ENCODE peak calls at places on chromosomes 4 and X, in five cellular contexts. M is astrocyte of the spinal cord, A is endothelial cell of umbilical vein, Y is ovary, B is skeletal muscle cell. H is an unnamed sample.

GRCh38 chrX:47224896-47225290 is 6.4 kb downstream of the CDK16 start:
- DNase-seq in B (no peak), M (no peak), Y (no peak), A (no peak), H (no peak)

GRCh38 chrX:103211012-103211715 is 3.7 kb upstream of the BEX4 start:
- DNase-seq in A (peak), Y (peak), M (peak), B (no peak), H (peak)

GRCh38 chrX:41491267-41492004 is 44.3 kb downstream of the NYX start:
- DNase-seq in A (peak), Y (no peak), B (peak), M (peak), H (peak)

GRCh38 chr4:2286904-2287593 is 25.1 kb upstream of the MXD4 start:
- DNase-seq in B (peak), A (no peak), M (no peak), Y (no peak), H (peak)

GRCh38 chr4:74540193-74540592 is 95.3 kb downstream of the AREG start:
- DNase-seq in Y (no peak), M (peak), B (no peak), A (no peak), H (no peak)

GRCh38 chrX:74452199-74452481 is 30.8 kb downstream of the SLC16A2 start:
- DNase-seq in M (no peak), A (no peak), Y (no peak), B (no peak), H (no peak)

GRCh38 chrX:130887392-130887791 is 15.6 kb downstream of the ENOX2 start:
- DNase-seq in B (no peak), Y (no peak), M (no peak), A (no peak), H (no peak)

GRCh38 chr4:152436384-152436783 is 99.5 kb downstream of the FBXW7 start:
- DNase-seq in A (no peak), M (no peak), B (no peak), Y (no peak), H (no peak)

GRCh38 chr4:72631296-72631695 is 62.3 kb upstream of the ADAMTS3 start:
- DNase-seq in B (peak), M (peak), A (no peak), Y (peak), H (peak)

GRCh38 chr4:80005863-80006262 is 67.2 kb downstream of the ANTXR2 start:
- DNase-seq in A (peak), B (no peak), M (no peak), Y (no peak), H (no peak)

GRCh38 chr4:109722357-109722756 is 7.5 kb downstream of the PLA2G12A start:
- DNase-seq in A (no peak), M (no peak), B (no peak), Y (no peak), H (no peak)

GRCh38 chrX:108036298-108036973 is 8.4 kb upstream of the VSIG1 start:
- DNase-seq in M (peak), B (peak), A (peak), Y (no peak), H (peak)

GRCh38 chrX:56978172-56978571 is 17.2 kb downstream of the SPIN3 start:
- DNase-seq in Y (no peak), M (peak), A (peak), B (no peak), H (peak)

GRCh38 chr4:17895481-17895880 is 84.7 kb downstream of the NCAPG start:
- DNase-seq in B (no peak), M (no peak), Y (no peak), A (no peak), H (no peak)

GRCh38 chr4:156983366-156983765 is 11.8 kb upstream of the PDGFC start:
- DNase-seq in Y (no peak), B (no peak), A (peak), M (peak), H (no peak)

GRCh38 chr4:47786958-47787370 is 50.9 kb downstream of the CORIN start:
- DNase-seq in M (no peak), A (no peak), B (no peak), Y (no peak), H (peak)

GRCh38 chr4:2497324-2497723 is 28.4 kb downstream of the RNF4 start:
- DNase-seq in A (no peak), B (no peak), M (no peak), Y (no peak), H (no peak)

GRCh38 chr4:76726141-76726540 is 171.8 kb downstream of the SOWAHB start:
- DNase-seq in M (no peak), Y (no peak), A (no peak), B (no peak), H (no peak)

GRCh38 chr4:67575889-67576329 is 17.4 kb downstream of the STAP1 start:
- DNase-seq in Y (no peak), M (no peak), A (no peak), B (no peak), H (no peak)

GRCh38 chr4:98803287-98803677 is 125.7 kb downstream of the EIF4E start:
- DNase-seq in Y (no peak), M (no peak), B (no peak), A (no peak), H (no peak)

GRCh38 chr4:164779811-164780216 is 25.9 kb downstream of the SMIM31 start:
- DNase-seq in Y (peak), M (peak), B (peak), A (peak), H (peak)

GRCh38 chrX:42615161-42615563 is 162.8 kb downstream of the PPP1R2C start:
- DNase-seq in A (no peak), M (no peak), B (no peak), Y (no peak), H (no peak)

GRCh38 chr4:98030059-98030458 is 113.2 kb downstream of the STPG2 start:
- DNase-seq in Y (no peak), B (no peak), A (no peak), M (no peak), H (no peak)

GRCh38 chr4:82733636-82734035 is 65.0 kb downstream of the SCD5 start:
- DNase-seq in A (peak), M (peak), B (peak), Y (no peak), H (peak)

GRCh38 chrX:108199691-108200090 is 108.1 kb downstream of the ATG4A start:
- DNase-seq in B (no peak), M (peak), Y (no peak), A (peak), H (peak)

GRCh38 chr4:7023901-7024300 is 19.3 kb upstream of the TADA2B start:
- DNase-seq in Y (no peak), M (no peak), A (no peak), B (no peak), H (no peak)

GRCh38 chr4:149701733-149702132 is 113.9 kb downstream of the IQCM start:
- DNase-seq in A (no peak), M (no peak), B (no peak), Y (no peak), H (no peak)

GRCh38 chr4:38313999-38314561 is 349.9 kb upstream of the KLF3 start:
- DNase-seq in B (no peak), A (no peak), Y (no peak), M (peak), H (peak)

GRCh38 chr4:154014401-154015105 is 225.7 kb upstream of the SFRP2 start:
- DNase-seq in Y (no peak), A (no peak), M (no peak), B (peak), H (peak)

GRCh38 chr4:106186201-106186600 is 129.8 kb downstream of the TBCK start:
- DNase-seq in B (no peak), M (no peak), A (no peak), Y (no peak), H (peak)

GRCh38 chr4:2673157-2673556 is 83.0 kb downstream of the TNIP2 start:
- DNase-seq in M (no peak), Y (no peak), B (no peak), A (peak), H (peak)

GRCh38 chrX:47556045-47556623 is 4.9 kb upstream of the ARAF start:
- DNase-seq in M (peak), A (peak), B (peak), Y (peak), H (peak)

GRCh38 chr4:102344520-102344954 is 745 bp downstream of the SLC39A8 start:
- DNase-seq in M (peak), B (no peak), Y (peak), A (peak), H (peak)

GRCh38 chr4:125590158-125590557 is 275.4 kb downstream of the FAT4 start:
- DNase-seq in M (no peak), B (no peak), A (no peak), Y (no peak), H (no peak)

GRCh38 chr4:76579596-76580375 is 144.8 kb downstream of the SHROOM3 start:
- DNase-seq in Y (no peak), B (no peak), M (no peak), A (no peak), H (no peak)

DNA sequence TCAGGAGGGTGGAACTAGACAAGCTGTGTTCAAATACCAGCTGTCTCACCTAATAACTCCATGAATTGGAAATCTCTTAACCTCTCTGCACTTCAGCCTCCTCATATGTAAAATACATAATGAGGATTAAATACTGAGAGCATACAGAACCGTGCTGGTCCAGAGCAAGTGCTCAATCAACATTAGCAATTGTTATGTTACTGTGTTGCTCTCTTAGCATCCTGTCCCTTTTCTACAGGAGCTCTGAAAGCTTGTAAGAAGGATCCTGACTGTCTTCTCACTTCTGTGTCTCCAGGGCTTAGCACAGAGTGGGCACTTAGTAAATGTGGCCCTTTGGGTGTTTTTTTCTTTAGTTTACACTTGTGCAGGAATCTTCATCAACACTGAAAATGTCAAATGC is 1456.1 kb upstream of the IGFBP7 start:
- DNase-seq in A (no peak), M (no peak), Y (no peak), B (no peak), H (no peak)
- H3K4me3 ChIP-seq in A (no peak), M (no peak), Y (no peak), B (no peak), H (no peak)

GRCh38 chrX:2609431-2610238 is 81.5 kb upstream of the CD99 start:
- DNase-seq in A (peak), M (peak), Y (no peak), B (no peak), H (peak)
- H3K4me3 ChIP-seq in A (peak), M (peak), Y (peak), B (peak), H (peak)

GRCh38 chrX:15755091-15755490 is 17.0 kb downstream of the CA5B start:
- DNase-seq in B (no peak), M (no peak), Y (no peak), A (no peak), H (no peak)
- H3K4me3 ChIP-seq in B (no peak), M (no peak), Y (no peak), A (no peak), H (no peak)

GRCh38 chr4:24671824-24672223 is 87.5 kb upstream of the DHX15 start:
- DNase-seq in Y (no peak), A (no peak), M (no peak), B (no peak), H (no peak)

GRCh38 chr4:24674279-24674678 is 89.9 kb upstream of the DHX15 start:
- DNase-seq in A (no peak), Y (no peak), M (no peak), B (no peak), H (no peak)

GRCh38 chr4:24680746-24681145 is 96.4 kb upstream of the DHX15 start:
- DNase-seq in A (no peak), B (no peak), Y (no peak), M (no peak), H (peak)

GRCh38 chr4:24672871-24673270 is 88.5 kb upstream of the DHX15 start:
- DNase-seq in A (no peak), Y (no peak), M (no peak), B (no peak), H (no peak)

DNA sequence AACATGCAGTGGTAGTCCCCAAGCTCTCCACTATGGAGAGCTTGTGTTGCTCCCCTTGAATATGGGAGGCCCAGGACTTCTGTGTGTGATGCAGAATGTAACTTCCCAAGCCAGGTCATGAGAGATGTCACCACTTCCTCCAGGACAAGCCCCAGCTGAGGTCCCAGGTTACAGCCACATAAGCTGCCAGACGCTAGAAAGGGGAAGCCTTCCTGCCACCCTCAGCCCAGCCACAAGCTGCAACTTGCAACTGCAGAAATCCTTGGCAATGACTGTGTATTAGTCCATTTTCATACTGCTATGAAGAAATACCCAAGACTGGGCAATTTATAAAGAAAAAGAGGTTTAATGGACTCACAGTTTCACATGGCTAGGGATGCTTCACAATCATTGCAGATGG is 91.4 kb upstream of the DHX15 start:
- DNase-seq in A (no peak), M (no peak), Y (no peak), B (no peak), H (no peak)
- H3K4me3 ChIP-seq in A (no peak), M (no peak), Y (no peak), B (no peak), H (no peak)

DNA sequence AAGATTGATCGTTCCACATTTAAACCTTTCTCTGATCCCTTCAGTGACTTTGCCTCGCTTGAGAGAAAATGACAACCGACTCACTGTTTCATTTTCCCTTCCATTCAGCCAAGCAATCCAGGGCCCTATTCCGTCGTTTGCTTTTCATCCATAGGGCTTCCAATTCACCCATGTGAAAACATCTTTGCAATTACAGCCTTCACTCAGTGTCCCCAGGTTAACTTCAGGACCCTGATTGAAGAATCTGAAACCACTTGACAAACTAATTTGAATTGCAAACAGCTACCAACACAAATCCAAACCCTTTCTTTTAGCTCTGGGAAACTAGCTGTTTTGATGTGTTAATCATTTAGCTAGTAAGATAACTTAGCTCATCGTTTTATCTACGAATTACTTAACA is 120.2 kb upstream of the FAM9C start:
- DNase-seq in A (no peak), Y (no peak), M (no peak), B (no peak), H (no peak)
- H3K4me3 ChIP-seq in A (no peak), Y (no peak), M (no peak), B (no peak), H (no peak)

DNA sequence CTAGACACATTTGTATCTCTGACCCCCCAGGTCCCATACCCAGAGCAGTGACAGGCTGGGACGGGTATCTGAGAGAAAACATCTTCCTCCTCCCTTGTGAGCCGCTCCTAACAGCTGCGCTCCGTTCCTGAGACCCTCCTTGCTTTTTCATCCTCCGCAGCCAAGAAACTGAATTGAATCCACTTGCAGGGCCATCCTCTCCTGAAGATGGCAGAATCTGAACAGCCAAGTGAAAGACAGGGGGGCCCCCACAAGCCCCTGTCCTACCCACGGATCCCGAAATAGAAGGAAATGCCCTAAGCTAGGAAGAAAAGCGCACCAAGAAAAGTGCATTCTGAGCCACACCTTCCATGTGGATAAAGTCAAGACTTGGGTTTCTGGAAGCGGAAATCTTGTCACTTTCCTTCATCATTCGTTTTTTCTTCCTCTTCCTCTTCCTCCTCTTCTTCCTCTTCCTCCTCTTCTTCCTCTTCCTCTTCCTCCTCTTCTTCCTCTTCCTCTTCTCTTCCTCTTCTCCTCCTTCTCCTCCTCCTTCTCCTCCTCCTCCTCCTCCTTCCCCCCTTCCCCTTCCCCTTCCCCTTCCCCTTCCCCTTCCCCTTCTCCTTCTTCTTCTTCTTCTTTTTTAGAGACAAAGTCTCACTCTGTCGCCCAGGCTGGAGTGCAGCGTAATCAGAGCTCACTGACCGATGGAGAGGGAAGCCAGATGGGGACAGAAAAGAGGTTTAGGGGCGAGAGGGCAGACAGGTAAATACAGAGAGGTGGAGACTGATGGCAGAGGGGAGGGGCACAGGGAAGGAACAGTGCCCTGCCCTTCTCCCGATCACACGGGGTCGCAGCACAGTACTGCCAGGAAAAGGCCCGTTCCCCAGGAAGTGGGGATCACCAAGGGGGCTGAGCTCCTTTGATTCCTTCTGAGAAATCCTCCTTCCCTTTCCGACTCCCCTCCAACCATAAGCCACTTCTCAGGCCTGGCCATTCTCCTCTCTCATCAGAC is 85.9 kb upstream of the WWC2 start:
- DNase-seq in B (no peak), M (no peak), A (no peak), Y (no peak), H (no peak)
- H3K4me3 ChIP-seq in B (no peak), M (no peak), A (no peak), Y (no peak), H (no peak)

H was measured in fibroblast of villous mesenchyme.